ENCODE peak calls at places on chromosomes 6 and 20, in ten cellular contexts. E is AG04450; L is MM.1S; P is psoas muscle; X is fibroblast of lung; C is heart left ventricle; A is suprapubic skin; U is body of pancreas; Q is CD8-positive, alpha-beta memory T cell; Y is ovary. K is an unnamed sample.
A peak's percentile ranks its signal among the peaks of the same experiment; 100 is the strongest.

GRCh38 chr6:116313377-116313776 is 33.6 kb upstream of the TSPYL1 start:
- DNase-seq in E (no peak), L (no peak), P (no peak), X (peak; percentile 58), C (no peak), A (no peak), U (no peak), Q (no peak), Y (no peak), K (no peak)

GRCh38 chr6:101404767-101405166 is 11.3 kb downstream of the GRIK2 start:
- DNase-seq in E (no peak), L (no peak), P (no peak), X (no peak), C (no peak), A (no peak), U (no peak), Q (no peak), Y (no peak), K (no peak)

GRCh38 chr6:63640062-63640461 is 4.5 kb downstream of the PHF3 start:
- DNase-seq in E (no peak), L (no peak), P (no peak), X (peak; percentile 76), C (no peak), A (no peak), U (no peak), Q (no peak), Y (no peak), K (no peak)

GRCh38 chr6:22925920-22926587 is 356.7 kb downstream of the HDGFL1 start:
- DNase-seq in E (no peak), L (no peak), P (no peak), X (no peak), C (no peak), A (no peak), U (no peak), Q (no peak), Y (no peak), K (no peak)

GRCh38 chr6:18390476-18390875 is 3.3 kb downstream of the RNF144B start:
- DNase-seq in E (no peak), L (peak; percentile 34), P (no peak), X (peak; percentile 44), C (no peak), A (no peak), U (no peak), Q (no peak), Y (no peak), K (no peak)

GRCh38 chr6:105179244-105180065 is at the start of gene POPDC3:
- DNase-seq in E (no peak), L (peak; percentile 14), P (peak; percentile 77), X (peak; percentile 56), C (peak; percentile 59), A (no peak), U (peak; percentile 23), Q (no peak), Y (peak; percentile 11), K (no peak)

GRCh38 chr6:112933947-112934346 is 586.8 kb downstream of the RFPL4B start:
- DNase-seq in E (no peak), L (no peak), P (no peak), X (peak; percentile 54), C (no peak), A (no peak), U (no peak), Q (no peak), Y (no peak), K (no peak)

GRCh38 chr6:53986721-53987526 is 124.3 kb upstream of the MLIP start:
- DNase-seq in E (no peak), L (no peak), P (no peak), X (peak; percentile 58), C (no peak), A (no peak), U (no peak), Q (no peak), Y (no peak), K (no peak)

GRCh38 chr20:51095755-51096509 is 73.0 kb upstream of the KCNG1 start:
- DNase-seq in E (no peak), L (no peak), P (no peak), X (peak; percentile 13), C (no peak), A (no peak), U (no peak), Q (no peak), Y (no peak), K (no peak)

GRCh38 chr6:301526-301925 is 9.2 kb downstream of the DUSP22 start:
- DNase-seq in E (no peak), L (no peak), P (no peak), X (no peak), C (no peak), A (peak; percentile 78), U (no peak), Q (no peak), Y (no peak), K (no peak)

GRCh38 chr6:299050-299980 is 7.0 kb downstream of the DUSP22 start:
- DNase-seq in E (no peak), L (no peak), P (no peak), X (no peak), C (no peak), A (peak; percentile 77), U (peak; percentile 36), Q (no peak), Y (no peak), K (no peak)

GRCh38 chr6:301929-302705 is 9.8 kb downstream of the DUSP22 start:
- DNase-seq in E (no peak), L (no peak), P (no peak), X (no peak), C (no peak), A (no peak), U (no peak), Q (no peak), Y (no peak), K (no peak)

GRCh38 chr6:300026-300425 is 7.7 kb downstream of the DUSP22 start:
- DNase-seq in E (no peak), L (no peak), P (no peak), X (no peak), C (no peak), A (peak; percentile 72), U (no peak), Q (no peak), Y (no peak), K (no peak)

GRCh38 chr6:300494-301198 is 8.4 kb downstream of the DUSP22 start:
- DNase-seq in E (no peak), L (no peak), P (no peak), X (no peak), C (no peak), A (peak; percentile 79), U (no peak), Q (no peak), Y (no peak), K (no peak)
- H3K9me3 ChIP-seq in E (peaks cover 63% of the 10 kb centered on the region), L (no peaks in the 10 kb centered on the region), P (no peaks in the 10 kb centered on the region), X (no peaks in the 10 kb centered on the region), C (no peaks in the 10 kb centered on the region), A (no peaks in the 10 kb centered on the region), U (no peaks in the 10 kb centered on the region), Q (no peaks in the 10 kb centered on the region), Y (no peaks in the 10 kb centered on the region), K (no peaks in the 10 kb centered on the region)

GRCh38 chr6:168281826-168282225 is 37.8 kb downstream of the DACT2 start:
- DNase-seq in E (no peak), L (no peak), P (no peak), X (no peak), C (no peak), A (no peak), U (no peak), Q (no peak), Y (no peak), K (no peak)

GRCh38 chr6:168280899-168281245 is 38.7 kb downstream of the DACT2 start:
- DNase-seq in E (no peak), L (no peak), P (no peak), X (no peak), C (no peak), A (no peak), U (no peak), Q (no peak), Y (no peak), K (no peak)

GRCh38 chr6:168278904-168279303 is 40.7 kb downstream of the DACT2 start:
- DNase-seq in E (no peak), L (no peak), P (no peak), X (no peak), C (no peak), A (no peak), U (no peak), Q (no peak), Y (no peak), K (no peak)

GRCh38 chr6:168280020-168280898 is 39.3 kb downstream of the DACT2 start:
- DNase-seq in E (no peak), L (no peak), P (no peak), X (no peak), C (no peak), A (no peak), U (no peak), Q (no peak), Y (no peak), K (no peak)

DNA sequence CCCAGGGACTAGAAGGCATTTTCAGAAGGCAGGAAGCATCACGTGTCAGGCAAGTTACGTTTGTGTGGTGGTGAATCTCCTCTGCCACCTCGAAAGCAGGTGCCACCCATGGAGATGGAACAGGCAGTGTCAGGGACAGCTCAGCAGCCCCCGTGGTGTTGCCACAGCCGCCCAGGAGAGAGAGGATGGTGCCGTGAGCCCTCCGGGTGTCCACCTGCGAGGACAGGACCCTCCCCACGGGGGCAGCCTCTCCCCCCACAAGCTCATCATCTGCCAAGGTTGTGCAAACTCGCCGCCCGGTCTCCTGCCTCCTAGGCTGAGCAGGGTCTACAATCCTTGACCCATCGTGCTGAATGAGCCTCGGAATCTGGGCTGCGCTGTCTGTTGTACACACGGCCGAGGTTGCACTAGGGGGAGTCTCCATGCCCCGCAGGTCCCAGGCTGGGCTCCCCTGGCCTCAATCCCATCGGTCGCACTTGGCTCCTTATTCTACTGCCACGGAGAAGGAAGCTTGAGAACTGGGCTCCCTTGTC is 40.1 kb downstream of the DACT2 start:
- DNase-seq in E (no peak), L (no peak), P (no peak), X (no peak), C (no peak), A (no peak), U (no peak), Q (no peak), Y (no peak), K (no peak)
- H3K9me3 ChIP-seq in E (peaks cover 96% of the 10 kb centered on the region), L (no peaks in the 10 kb centered on the region), P (no peaks in the 10 kb centered on the region), X (no peaks in the 10 kb centered on the region), C (no peaks in the 10 kb centered on the region), A (no peaks in the 10 kb centered on the region), U (no peaks in the 10 kb centered on the region), Q (no peaks in the 10 kb centered on the region), Y (no peaks in the 10 kb centered on the region), K (no peaks in the 10 kb centered on the region)

GRCh38 chr6:88952065-88952704 is 11.2 kb downstream of the RNGTT start:
- DNase-seq in E (no peak), L (no peak), P (no peak), X (peak; percentile 16), C (no peak), A (no peak), U (no peak), Q (no peak), Y (no peak), K (no peak)
- H3K9me3 ChIP-seq in E (peaks cover 5% of the 10 kb centered on the region), L (no peaks in the 10 kb centered on the region), P (peaks cover 10% of the 10 kb centered on the region), X (no peaks in the 10 kb centered on the region), C (no peaks in the 10 kb centered on the region), A (peaks cover 18% of the 10 kb centered on the region), U (no peaks in the 10 kb centered on the region), Q (no peaks in the 10 kb centered on the region), Y (no peaks in the 10 kb centered on the region), K (no peaks in the 10 kb centered on the region)

DNA sequence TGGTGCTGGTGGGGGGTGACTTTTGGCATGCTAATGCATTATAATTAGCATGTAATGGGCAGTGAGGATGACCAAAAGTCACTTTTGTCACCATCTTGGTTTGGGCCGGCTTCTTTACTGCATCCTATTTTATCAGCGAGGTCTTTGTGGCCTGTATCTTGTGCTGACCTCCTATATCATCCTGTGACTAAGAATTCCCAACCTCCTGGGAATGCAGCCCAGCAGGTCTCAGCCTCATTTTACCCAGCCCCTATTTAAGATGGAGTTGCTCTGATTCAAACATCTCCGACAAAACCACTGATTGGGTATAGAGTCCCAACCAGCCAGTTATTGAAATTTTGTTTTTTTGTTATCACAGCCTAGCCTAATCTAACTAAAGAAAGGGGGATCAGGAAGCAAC is 29.7 kb upstream of the DDR1 start:
- DNase-seq in E (no peak), L (no peak), P (no peak), X (no peak), C (no peak), A (no peak), U (no peak), Q (no peak), Y (no peak), K (no peak)
- H3K9me3 ChIP-seq in E (peaks cover 10% of the 10 kb centered on the region), L (no peaks in the 10 kb centered on the region), P (no peaks in the 10 kb centered on the region), X (no peaks in the 10 kb centered on the region), C (no peaks in the 10 kb centered on the region), A (no peaks in the 10 kb centered on the region), U (no peaks in the 10 kb centered on the region), Q (no peaks in the 10 kb centered on the region), Y (no peaks in the 10 kb centered on the region), K (no peaks in the 10 kb centered on the region)